ENCODE peak calls at places on chromosome 14, in ten cellular contexts. D is glutamatergic neuron, S is NCI-H1105, J is fibroblast of mammary gland, N is posterior cingulate gyrus, B is WTC11, T is ovary, R is DMS 273 treated with DMSO at 0.1 percent for 48 hours, Q is psoas muscle, L is LoVo. I is an unnamed sample.

GRCh38 chr14:39107624-39108023 is 4.6 kb upstream of the SEC23A start:
- DNase-seq in N (no peak), B (no peak), D (no peak), J (peak), Q (no peak), R (no peak), T (no peak), S (peak), L (peak), I (no peak)

GRCh38 chr14:68279437-68279720 is 459.8 kb downstream of the RAD51B start:
- DNase-seq in T (no peak), D (no peak), S (no peak), N (no peak), L (no peak), J (no peak), Q (no peak), B (no peak), R (no peak), I (no peak)

GRCh38 chr14:22846811-22847307 is 10.5 kb downstream of the MMP14 start:
- DNase-seq in Q (no peak), J (no peak), L (no peak), T (no peak), N (no peak), B (no peak), S (no peak), D (no peak), R (no peak), I (no peak)

GRCh38 chr14:33210304-33210703 is 271.6 kb downstream of the NPAS3 start:
- DNase-seq in B (peak), D (no peak), J (peak), L (no peak), T (no peak), N (no peak), S (no peak), Q (no peak), R (no peak), I (no peak)

GRCh38 chr14:60327447-60328331 is 78.7 kb downstream of the PPM1A start:
- DNase-seq in N (peak), J (peak), R (peak), Q (peak), L (peak), S (peak), D (peak), T (no peak), B (peak), I (no peak)

GRCh38 chr14:75298187-75298985 is 19.8 kb downstream of the FOS start:
- DNase-seq in R (no peak), J (peak), N (no peak), T (peak), S (no peak), B (no peak), L (no peak), Q (peak), D (no peak), I (no peak)

GRCh38 chr14:99727096-99727870 is 43.2 kb downstream of the CYP46A1 start:
- DNase-seq in J (no peak), N (no peak), D (no peak), Q (no peak), B (no peak), T (no peak), S (no peak), L (no peak), R (no peak), I (no peak)

GRCh38 chr14:21308479-21309237 is 28.8 kb downstream of the RPGRIP1 start:
- DNase-seq in L (peak), N (peak), B (peak), R (peak), S (no peak), Q (peak), T (no peak), J (peak), D (peak), I (no peak)

GRCh38 chr14:33796356-33796755 is 154.5 kb downstream of the EGLN3 start:
- DNase-seq in L (no peak), B (no peak), R (no peak), J (peak), Q (no peak), S (no peak), D (no peak), T (no peak), N (no peak), I (no peak)

GRCh38 chr14:87494010-87494409 is 499.0 kb downstream of the GALC start:
- DNase-seq in Q (no peak), T (no peak), R (no peak), B (no peak), L (no peak), N (no peak), S (no peak), J (peak), D (no peak), I (no peak)

GRCh38 chr14:48536318-48536717 is 860.9 kb upstream of the MDGA2 start:
- DNase-seq in J (no peak), D (peak), T (no peak), N (no peak), B (peak), S (no peak), Q (no peak), L (no peak), R (no peak), I (no peak)

GRCh38 chr14:101405171-101405883 is 156.0 kb upstream of the DIO3 start:
- DNase-seq in J (peak), B (no peak), D (no peak), L (no peak), S (no peak), N (no peak), R (no peak), Q (no peak), T (peak), I (no peak)

GRCh38 chr14:96783306-96784224 is 13.6 kb upstream of the VRK1 start:
- DNase-seq in T (no peak), N (no peak), R (no peak), Q (no peak), J (peak), L (no peak), B (no peak), D (no peak), S (no peak), I (no peak)

GRCh38 chr14:20855652-20856291 is 35.4 kb upstream of the RNASE3 start:
- DNase-seq in T (no peak), Q (no peak), L (peak), S (peak), R (peak), J (peak), B (peak), D (no peak), N (peak), I (no peak)

GRCh38 chr14:74176404-74176788 is 62.9 kb upstream of the VSX2 start:
- DNase-seq in Q (no peak), D (no peak), S (no peak), J (peak), R (no peak), B (no peak), T (no peak), L (no peak), N (no peak), I (peak)

GRCh38 chr14:24312736-24313507 is 1.6 kb downstream of the LTB4R start:
- DNase-seq in J (no peak), S (no peak), D (no peak), N (no peak), T (no peak), L (no peak), B (no peak), Q (peak), R (no peak), I (no peak)

GRCh38 chr14:23356036-23356435 is 3.3 kb upstream of the SLC22A17 start:
- DNase-seq in D (no peak), J (no peak), N (no peak), T (no peak), Q (no peak), B (no peak), R (no peak), L (no peak), S (no peak), I (no peak)

GRCh38 chr14:68476965-68477455 is 315.9 kb downstream of the ZFP36L1 start:
- DNase-seq in S (no peak), R (no peak), D (no peak), N (no peak), T (no peak), Q (no peak), L (no peak), J (no peak), B (no peak), I (no peak)

GRCh38 chr14:33369972-33370371 is 431.3 kb downstream of the NPAS3 start:
- DNase-seq in Q (no peak), N (no peak), S (no peak), J (no peak), D (no peak), R (no peak), B (no peak), T (no peak), L (no peak), I (no peak)

GRCh38 chr14:65128096-65128495 is 25.8 kb upstream of the MAX start:
- DNase-seq in N (no peak), Q (no peak), T (no peak), J (peak), R (no peak), B (no peak), D (no peak), L (no peak), S (no peak), I (peak)

GRCh38 chr14:74697543-74697942 is 15.3 kb downstream of the AREL1 start:
- DNase-seq in T (no peak), L (no peak), B (no peak), Q (no peak), S (no peak), J (peak), N (no peak), D (no peak), R (no peak), I (peak)

GRCh38 chr14:92105845-92106094 is 612 bp downstream of the ATXN3 start:
- DNase-seq in R (no peak), T (peak), Q (peak), L (peak), J (no peak), B (no peak), N (no peak), D (peak), S (peak), I (no peak)

I was measured in AG09309.